ENCODE peak calls at places on chromosomes 13 and 19, in eight cellular contexts. One of them, this sample, is unnamed.

GRCh38 chr19:39145180-39145953 is 19.8 kb downstream of the PAK4 start:
- DNase-seq in choroid plexus epithelial cell: no peak
- DNase-seq in Calu3: no peak
- DNase-seq in cardiac fibroblast: no peak
- DNase-seq in adrenal gland: no peak
- DNase-seq in osteoblast: peak; percentile 11
- DNase-seq in GM20000: no peak
- DNase-seq in HFFc6: no peak
- DNase-seq in this sample: no peak

GRCh38 chr13:40536443-40537113 is 129.9 kb downstream of the FOXO1 start:
- DNase-seq in choroid plexus epithelial cell: no peak
- DNase-seq in cardiac fibroblast: no peak
- DNase-seq in adrenal gland: peak; percentile 39
- DNase-seq in HFFc6: no peak
- DNase-seq in GM20000: no peak
- DNase-seq in osteoblast: peak; percentile 36
- DNase-seq in Calu3: no peak
- DNase-seq in this sample: no peak

GRCh38 chr19:30479231-30479630 is 107.0 kb downstream of the ZNF536 start:
- DNase-seq in HFFc6: no peak
- DNase-seq in choroid plexus epithelial cell: no peak
- DNase-seq in adrenal gland: no peak
- DNase-seq in cardiac fibroblast: no peak
- DNase-seq in Calu3: no peak
- DNase-seq in GM20000: no peak
- DNase-seq in osteoblast: no peak
- DNase-seq in this sample: no peak

GRCh38 chr13:53001444-53001843 is 27.2 kb upstream of the OLFM4 start:
- DNase-seq in Calu3: no peak
- DNase-seq in choroid plexus epithelial cell: no peak
- DNase-seq in adrenal gland: no peak
- DNase-seq in cardiac fibroblast: no peak
- DNase-seq in HFFc6: no peak
- DNase-seq in GM20000: no peak
- DNase-seq in osteoblast: no peak
- DNase-seq in this sample: no peak

GRCh38 chr13:26538363-26539317 is 18.8 kb upstream of the WASF3 start:
- DNase-seq in choroid plexus epithelial cell: peak; percentile 15
- DNase-seq in Calu3: no peak
- DNase-seq in cardiac fibroblast: peak; percentile 22
- DNase-seq in HFFc6: no peak
- DNase-seq in osteoblast: no peak
- DNase-seq in GM20000: no peak
- DNase-seq in adrenal gland: no peak
- DNase-seq in this sample: no peak

GRCh38 chr13:31807090-31807541 is 67.8 kb downstream of the RXFP2 start:
- DNase-seq in adrenal gland: no peak
- DNase-seq in Calu3: no peak
- DNase-seq in osteoblast: peak; percentile 10
- DNase-seq in choroid plexus epithelial cell: peak; percentile 5
- DNase-seq in GM20000: no peak
- DNase-seq in HFFc6: no peak
- DNase-seq in cardiac fibroblast: peak; percentile 42
- DNase-seq in this sample: no peak

GRCh38 chr13:70098669-70099068 is 9.0 kb upstream of the ATXN8OS start:
- DNase-seq in choroid plexus epithelial cell: peak; percentile 31
- DNase-seq in Calu3: no peak
- DNase-seq in osteoblast: peak; percentile 25
- DNase-seq in cardiac fibroblast: no peak
- DNase-seq in GM20000: no peak
- DNase-seq in HFFc6: no peak
- DNase-seq in adrenal gland: no peak
- DNase-seq in this sample: no peak

GRCh38 chr19:6947745-6948144 is 60.4 kb downstream of the ADGRE1 start:
- DNase-seq in Calu3: peak; percentile 60
- DNase-seq in cardiac fibroblast: peak; percentile 32
- DNase-seq in HFFc6: peak; percentile 21
- DNase-seq in choroid plexus epithelial cell: peak; percentile 2
- DNase-seq in adrenal gland: no peak
- DNase-seq in osteoblast: peak; percentile 66
- DNase-seq in GM20000: peak; percentile 66
- DNase-seq in this sample: no peak

GRCh38 chr19:19096641-19097627 is 33.1 kb downstream of the SLC25A42 start:
- DNase-seq in adrenal gland: no peak
- DNase-seq in cardiac fibroblast: no peak
- DNase-seq in osteoblast: no peak
- DNase-seq in GM20000: no peak
- DNase-seq in Calu3: peak; percentile 13
- DNase-seq in choroid plexus epithelial cell: no peak
- DNase-seq in HFFc6: no peak
- DNase-seq in this sample: no peak

GRCh38 chr19:3986260-3987041 is 1.2 kb upstream of the EEF2 start:
- DNase-seq in choroid plexus epithelial cell: peak; percentile 89
- DNase-seq in osteoblast: peak; percentile 89
- DNase-seq in Calu3: peak; percentile 62
- DNase-seq in GM20000: no peak
- DNase-seq in cardiac fibroblast: peak; percentile 88
- DNase-seq in adrenal gland: peak; percentile 69
- DNase-seq in HFFc6: peak; percentile 79
- DNase-seq in this sample: no peak

GRCh38 chr13:72852207-72852606 is 70.3 kb downstream of the PIBF1 start:
- DNase-seq in choroid plexus epithelial cell: no peak
- DNase-seq in adrenal gland: no peak
- DNase-seq in GM20000: no peak
- DNase-seq in Calu3: no peak
- DNase-seq in osteoblast: no peak
- DNase-seq in HFFc6: no peak
- DNase-seq in cardiac fibroblast: no peak
- DNase-seq in this sample: no peak

GRCh38 chr19:4368128-4368820 is 24.9 kb downstream of the MPND start:
- DNase-seq in adrenal gland: no peak
- DNase-seq in osteoblast: peak; percentile 67
- DNase-seq in HFFc6: no peak
- DNase-seq in choroid plexus epithelial cell: peak; percentile 27
- DNase-seq in GM20000: no peak
- DNase-seq in Calu3: no peak
- DNase-seq in cardiac fibroblast: peak; percentile 39
- DNase-seq in this sample: peak; percentile 44

GRCh38 chr19:4436231-4436630 is 21.4 kb downstream of the UBXN6 start:
- DNase-seq in HFFc6: no peak
- DNase-seq in cardiac fibroblast: no peak
- DNase-seq in GM20000: no peak
- DNase-seq in choroid plexus epithelial cell: no peak
- DNase-seq in osteoblast: no peak
- DNase-seq in Calu3: no peak
- DNase-seq in adrenal gland: no peak
- DNase-seq in this sample: no peak

GRCh38 chr13:100518394-100519062 is 70.1 kb downstream of the GGACT start:
- DNase-seq in choroid plexus epithelial cell: no peak
- DNase-seq in HFFc6: no peak
- DNase-seq in GM20000: no peak
- DNase-seq in adrenal gland: no peak
- DNase-seq in cardiac fibroblast: no peak
- DNase-seq in Calu3: no peak
- DNase-seq in osteoblast: no peak
- DNase-seq in this sample: no peak

GRCh38 chr13:64480648-64481047 is 2749.5 kb downstream of the PCDH9 start:
- DNase-seq in osteoblast: no peak
- DNase-seq in HFFc6: no peak
- DNase-seq in adrenal gland: no peak
- DNase-seq in GM20000: no peak
- DNase-seq in Calu3: no peak
- DNase-seq in cardiac fibroblast: no peak
- DNase-seq in choroid plexus epithelial cell: peak; percentile 12
- DNase-seq in this sample: no peak

GRCh38 chr19:12140545-12141404 is 625 bp upstream of the ZNF20 start:
- DNase-seq in adrenal gland: peak; percentile 87
- DNase-seq in cardiac fibroblast: peak; percentile 88
- DNase-seq in Calu3: peak; percentile 86
- DNase-seq in GM20000: peak; percentile 82
- DNase-seq in osteoblast: peak; percentile 91
- DNase-seq in HFFc6: peak; percentile 77
- DNase-seq in choroid plexus epithelial cell: peak; percentile 90
- DNase-seq in this sample: peak; percentile 71

GRCh38 chr13:108223850-108224503 is 5.8 kb downstream of the ABHD13 start:
- DNase-seq in choroid plexus epithelial cell: no peak
- DNase-seq in Calu3: no peak
- DNase-seq in GM20000: no peak
- DNase-seq in HFFc6: no peak
- DNase-seq in cardiac fibroblast: no peak
- DNase-seq in adrenal gland: no peak
- DNase-seq in osteoblast: no peak
- DNase-seq in this sample: no peak

GRCh38 chr13:108218044-108218974 is at the start of gene ABHD13:
- DNase-seq in cardiac fibroblast: peak; percentile 93
- DNase-seq in HFFc6: peak; percentile 85
- DNase-seq in GM20000: peak; percentile 97
- DNase-seq in adrenal gland: peak; percentile 90
- DNase-seq in choroid plexus epithelial cell: peak; percentile 87
- DNase-seq in osteoblast: peak; percentile 98
- DNase-seq in Calu3: peak; percentile 80
- DNase-seq in this sample: peak; percentile 92

GRCh38 chr13:108214511-108215383 is 589 bp downstream of the LIG4 start:
- DNase-seq in HFFc6: no peak
- DNase-seq in Calu3: no peak
- DNase-seq in osteoblast: no peak
- DNase-seq in adrenal gland: no peak
- DNase-seq in GM20000: peak; percentile 22
- DNase-seq in cardiac fibroblast: peak; percentile 5
- DNase-seq in choroid plexus epithelial cell: peak; percentile 22
- DNase-seq in this sample: no peak

GRCh38 chr13:108215428-108215827 is at the start of gene LIG4:
- DNase-seq in adrenal gland: peak; percentile 93
- DNase-seq in GM20000: peak; percentile 94
- DNase-seq in choroid plexus epithelial cell: peak; percentile 96
- DNase-seq in Calu3: peak; percentile 67
- DNase-seq in cardiac fibroblast: peak; percentile 95
- DNase-seq in HFFc6: peak; percentile 88
- DNase-seq in osteoblast: peak; percentile 99
- DNase-seq in this sample: peak; percentile 86

DNA sequence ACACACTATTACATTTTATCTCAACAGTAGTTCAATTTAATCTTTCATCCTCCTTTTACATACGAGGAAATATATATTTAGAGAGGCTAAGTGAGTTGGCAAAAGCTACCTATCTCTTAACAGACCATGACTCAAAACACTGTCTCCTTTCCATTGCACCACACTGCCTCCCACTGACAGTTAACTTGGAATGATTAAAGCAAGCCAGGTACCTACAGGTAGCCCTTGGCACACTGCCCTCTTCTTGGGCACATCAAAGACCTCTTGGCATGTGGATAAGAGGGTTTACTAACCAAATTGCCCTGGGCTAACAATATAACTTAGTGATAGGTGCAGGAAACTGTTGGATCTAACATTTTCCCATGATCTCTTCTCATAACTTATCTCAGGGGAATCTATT is 1.9 kb downstream of the ABHD13 start:
- DNase-seq in Calu3: no peak
- DNase-seq in cardiac fibroblast: no peak
- DNase-seq in HFFc6: no peak
- DNase-seq in choroid plexus epithelial cell: no peak
- DNase-seq in adrenal gland: no peak
- DNase-seq in GM20000: no peak
- DNase-seq in osteoblast: no peak
- DNase-seq in this sample: no peak
- TF ChIP-seq CTCF in Calu3: no peak
- TF ChIP-seq CTCF in cardiac fibroblast: no peak
- TF ChIP-seq CTCF in HFFc6: no peak
- TF ChIP-seq CTCF in choroid plexus epithelial cell: no peak
- TF ChIP-seq CTCF in adrenal gland: no peak
- TF ChIP-seq CTCF in GM20000: peak; percentile 11
- TF ChIP-seq CTCF in osteoblast: no peak
- TF ChIP-seq CTCF in this sample: no peak

GRCh38 chr19:33402421-33403220 is 29.1 kb downstream of the CEBPG start:
- DNase-seq in GM20000: no peak
- DNase-seq in adrenal gland: no peak
- DNase-seq in choroid plexus epithelial cell: no peak
- DNase-seq in Calu3: no peak
- DNase-seq in osteoblast: peak; percentile 90
- DNase-seq in HFFc6: no peak
- DNase-seq in cardiac fibroblast: no peak
- DNase-seq in this sample: no peak
- TF ChIP-seq CTCF in GM20000: no peak
- TF ChIP-seq CTCF in adrenal gland: no peak
- TF ChIP-seq CTCF in choroid plexus epithelial cell: peak; percentile 14
- TF ChIP-seq CTCF in Calu3: no peak
- TF ChIP-seq CTCF in osteoblast: no peak
- TF ChIP-seq CTCF in HFFc6: no peak
- TF ChIP-seq CTCF in cardiac fibroblast: no peak
- TF ChIP-seq CTCF in this sample: no peak

DNA sequence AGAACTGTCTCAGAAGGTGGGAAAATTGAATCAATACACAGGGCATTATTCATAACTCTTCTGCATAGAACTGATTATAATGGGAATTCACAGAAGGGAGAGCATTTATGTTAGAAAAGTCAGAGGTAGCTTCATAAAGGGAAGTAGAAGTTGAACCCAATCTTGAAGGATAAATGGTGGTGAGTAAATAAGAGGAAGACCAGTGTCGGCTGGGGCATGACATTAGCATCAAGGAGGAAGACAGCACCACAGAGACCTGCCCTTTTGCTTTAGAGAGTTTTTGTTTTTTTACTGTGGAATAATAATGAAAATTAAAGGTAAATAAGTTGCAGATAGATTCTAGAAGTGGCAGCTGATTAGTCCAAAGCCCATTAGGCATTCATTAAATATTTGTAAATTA is 21.9 kb downstream of the CDC16 start:
- DNase-seq in GM20000: no peak
- DNase-seq in Calu3: no peak
- DNase-seq in choroid plexus epithelial cell: no peak
- DNase-seq in osteoblast: no peak
- DNase-seq in HFFc6: no peak
- DNase-seq in adrenal gland: no peak
- DNase-seq in cardiac fibroblast: no peak
- DNase-seq in this sample: no peak
- TF ChIP-seq CTCF in GM20000: no peak
- TF ChIP-seq CTCF in Calu3: no peak
- TF ChIP-seq CTCF in choroid plexus epithelial cell: no peak
- TF ChIP-seq CTCF in osteoblast: no peak
- TF ChIP-seq CTCF in HFFc6: no peak
- TF ChIP-seq CTCF in adrenal gland: no peak
- TF ChIP-seq CTCF in cardiac fibroblast: no peak
- TF ChIP-seq CTCF in this sample: no peak

GRCh38 chr19:51259348-51260245 is 8.7 kb downstream of the SIGLECL1 start:
- DNase-seq in choroid plexus epithelial cell: peak; percentile 67
- DNase-seq in Calu3: peak; percentile 75
- DNase-seq in cardiac fibroblast: peak; percentile 51
- DNase-seq in osteoblast: peak; percentile 47
- DNase-seq in adrenal gland: peak; percentile 21
- DNase-seq in HFFc6: peak; percentile 4
- DNase-seq in GM20000: peak; percentile 62
- DNase-seq in this sample: no peak
- TF ChIP-seq CTCF in choroid plexus epithelial cell: peak; percentile 90
- TF ChIP-seq CTCF in Calu3: peak; percentile 75
- TF ChIP-seq CTCF in cardiac fibroblast: peak; percentile 82
- TF ChIP-seq CTCF in osteoblast: peak; percentile 73
- TF ChIP-seq CTCF in adrenal gland: peak; percentile 61
- TF ChIP-seq CTCF in HFFc6: peak; percentile 67
- TF ChIP-seq CTCF in GM20000: peak; percentile 66
- TF ChIP-seq CTCF in this sample: no peak

GRCh38 chr19:55809381-55810058 is 22.3 kb downstream of the NLRP11 start:
- DNase-seq in adrenal gland: peak; percentile 56
- DNase-seq in Calu3: peak; percentile 56
- DNase-seq in choroid plexus epithelial cell: peak; percentile 58
- DNase-seq in osteoblast: no peak
- DNase-seq in cardiac fibroblast: peak; percentile 44
- DNase-seq in GM20000: peak; percentile 55
- DNase-seq in HFFc6: peak; percentile 9
- DNase-seq in this sample: peak; percentile 19
- TF ChIP-seq CTCF in adrenal gland: peak; percentile 39
- TF ChIP-seq CTCF in Calu3: no peak
- TF ChIP-seq CTCF in choroid plexus epithelial cell: peak; percentile 43
- TF ChIP-seq CTCF in osteoblast: peak; percentile 42
- TF ChIP-seq CTCF in cardiac fibroblast: peak; percentile 43
- TF ChIP-seq CTCF in GM20000: peak; percentile 15
- TF ChIP-seq CTCF in HFFc6: peak; percentile 69
- TF ChIP-seq CTCF in this sample: no peak